ENCODE peak calls at places on chromosomes 3 and 15, in seven cellular contexts. P, U, I, A, G, M and F are unnamed samples.
A peak's percentile ranks its signal among the peaks of the same experiment; 100 is the strongest.

GRCh38 chr15:90819390-90819789 is 49.0 kb upstream of the FURIN start:
- DNase-seq in P (no peak), U (no peak), I (no peak), A (no peak), G (no peak), M (no peak), F (peak; percentile 48)

GRCh38 chr15:40323953-40324937 is 753 bp downstream of the INAFM2 start:
- DNase-seq in P (no peak), U (peak; percentile 72), I (no peak), A (peak; percentile 55), G (no peak), M (peak; percentile 74), F (peak; percentile 36)

GRCh38 chr3:193870376-193871092 is 265.4 kb upstream of the HES1 start:
- DNase-seq in P (peak; percentile 58), U (no peak), I (no peak), A (no peak), G (no peak), M (no peak), F (no peak)

GRCh38 chr3:176789281-176789705 is 408.0 kb downstream of the TBL1XR1 start:
- DNase-seq in P (no peak), U (no peak), I (no peak), A (no peak), G (no peak), M (no peak), F (no peak)

GRCh38 chr3:9508781-9509180 is 44.8 kb downstream of the LHFPL4 start:
- DNase-seq in P (peak; percentile 66), U (no peak), I (no peak), A (peak; percentile 61), G (no peak), M (no peak), F (no peak)

GRCh38 chr15:59550520-59550919 is 61.1 kb upstream of the GCNT3 start:
- DNase-seq in P (no peak), U (no peak), I (no peak), A (no peak), G (no peak), M (no peak), F (no peak)

GRCh38 chr3:113212155-113212844 is 943 bp downstream of the BOC start:
- DNase-seq in P (no peak), U (peak; percentile 73), I (peak; percentile 50), A (peak; percentile 46), G (no peak), M (no peak), F (no peak)

GRCh38 chr3:195224156-195224979 is 46.6 kb downstream of the XXYLT1 start:
- DNase-seq in P (no peak), U (peak; percentile 34), I (peak; percentile 15), A (no peak), G (peak; percentile 40), M (no peak), F (no peak)

GRCh38 chr3:98855811-98856400 is 45.6 kb downstream of the DCBLD2 start:
- DNase-seq in P (no peak), U (no peak), I (no peak), A (no peak), G (no peak), M (no peak), F (no peak)

GRCh38 chr3:102087236-102087635 is 237.9 kb downstream of the NFKBIZ start:
- DNase-seq in P (no peak), U (no peak), I (no peak), A (no peak), G (no peak), M (no peak), F (no peak)

GRCh38 chr3:129119365-129120100 is 2.1 kb downstream of the RAB43 start:
- DNase-seq in P (no peak), U (no peak), I (no peak), A (no peak), G (peak; percentile 63), M (peak; percentile 49), F (no peak)

GRCh38 chr3:114639171-114639570 is 345.3 kb downstream of the TIGIT start:
- DNase-seq in P (no peak), U (no peak), I (no peak), A (peak; percentile 34), G (no peak), M (no peak), F (no peak)

GRCh38 chr3:154792828-154793227 is 287.3 kb upstream of the MME start:
- DNase-seq in P (no peak), U (no peak), I (no peak), A (no peak), G (no peak), M (no peak), F (no peak)

GRCh38 chr15:99168601-99169580 is 64.0 kb downstream of the SYNM start:
- DNase-seq in P (no peak), U (no peak), I (no peak), A (no peak), G (no peak), M (no peak), F (no peak)

GRCh38 chr3:151816091-151816604 is 2.2 kb downstream of the AADAC start:
- DNase-seq in P (no peak), U (no peak), I (peak; percentile 34), A (peak; percentile 26), G (no peak), M (no peak), F (no peak)

GRCh38 chr3:42473083-42473932 is 29.1 kb upstream of the VIPR1 start:
- DNase-seq in P (no peak), U (no peak), I (no peak), A (no peak), G (no peak), M (peak; percentile 71), F (no peak)

GRCh38 chr3:133211449-133211848 is 173.3 kb downstream of the TMEM108 start:
- DNase-seq in P (peak; percentile 59), U (no peak), I (no peak), A (peak; percentile 62), G (no peak), M (no peak), F (no peak)

GRCh38 chr3:190862209-190863118 is at the start of gene GMNC:
- DNase-seq in P (peak; percentile 91), U (peak; percentile 92), I (peak; percentile 62), A (peak; percentile 80), G (no peak), M (peak; percentile 88), F (peak; percentile 84)

GRCh38 chr3:73917643-73918042 is 292.9 kb upstream of the PDZRN3 start:
- DNase-seq in P (no peak), U (no peak), I (no peak), A (no peak), G (no peak), M (no peak), F (no peak)

GRCh38 chr3:12501360-12502020 is 17.2 kb downstream of the TSEN2 start:
- DNase-seq in P (no peak), U (no peak), I (no peak), A (no peak), G (no peak), M (no peak), F (no peak)

GRCh38 chr3:131544557-131544956 is 41.8 kb upstream of the MRPL3 start:
- DNase-seq in P (no peak), U (no peak), I (no peak), A (no peak), G (no peak), M (no peak), F (no peak)

GRCh38 chr3:32283304-32283703 is 44.8 kb downstream of the CMTM8 start:
- DNase-seq in P (no peak), U (peak; percentile 64), I (peak; percentile 16), A (no peak), G (no peak), M (no peak), F (peak; percentile 78)

GRCh38 chr15:84883433-84883832 is 1.0 kb upstream of the SLC28A1 start:
- DNase-seq in P (no peak), U (no peak), I (no peak), A (no peak), G (no peak), M (no peak), F (no peak)

GRCh38 chr15:35134269-35134668 is 49.2 kb upstream of the NANOGP8 start:
- DNase-seq in P (no peak), U (no peak), I (no peak), A (no peak), G (no peak), M (no peak), F (no peak)
- TF ChIP-seq CTCF in P (no peak), U (no peak), I (no peak), A (no peak), G (no peak), M (no peak), F (no peak)

DNA sequence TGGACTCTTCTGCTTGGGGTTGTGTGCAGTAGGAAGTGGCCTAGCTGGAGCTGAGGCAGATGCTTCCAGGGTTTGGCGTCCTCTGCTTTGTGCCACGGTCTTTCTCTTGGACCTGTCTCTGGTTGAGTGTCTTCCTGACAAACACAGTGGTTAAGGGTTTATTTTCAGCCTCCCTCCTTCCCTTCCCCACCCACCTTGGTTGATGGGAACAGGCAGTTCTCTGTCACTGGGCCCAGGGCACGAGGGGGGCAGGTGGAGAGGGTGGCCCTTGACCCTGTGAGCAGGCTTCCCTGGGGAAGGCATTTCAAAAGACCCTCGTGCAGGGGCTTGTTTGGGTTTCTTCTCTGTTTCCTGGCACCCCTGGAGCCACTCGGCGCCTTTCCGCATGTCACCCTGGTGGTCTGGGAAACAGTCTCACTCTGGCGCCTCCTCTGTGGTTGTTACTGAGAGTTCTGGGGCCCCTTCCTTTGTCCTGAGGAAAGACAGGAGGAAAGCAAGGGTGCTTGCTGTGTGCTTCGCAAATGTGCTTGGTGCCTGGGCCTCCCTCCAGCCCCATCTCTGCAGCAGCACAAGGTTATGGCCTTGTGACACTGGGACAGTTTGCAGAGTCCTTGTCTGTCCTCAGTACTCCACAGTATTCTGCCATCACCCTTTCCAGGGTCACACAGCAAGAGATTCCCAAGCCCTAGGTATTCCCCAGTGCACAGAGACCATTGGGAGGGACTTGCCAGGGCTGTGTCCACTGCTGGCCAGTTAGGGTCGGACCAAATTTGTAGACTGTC is 10.3 kb upstream of the STAB1 start:
- DNase-seq in P (no peak), U (no peak), I (no peak), A (no peak), G (no peak), M (no peak), F (no peak)
- H3K4me1 ChIP-seq in P (no peaks in the 10 kb centered on the region), U (peaks cover 23% of the 10 kb centered on the region), I (peaks cover 8% of the 10 kb centered on the region), A (no peaks in the 10 kb centered on the region), G (no peaks in the 10 kb centered on the region), M (peaks cover 27% of the 10 kb centered on the region), F (peaks cover 39% of the 10 kb centered on the region)

GRCh38 chr15:78711638-78712037 is 70.6 kb upstream of the CHRNB4 start:
- DNase-seq in P (no peak), U (no peak), I (no peak), A (no peak), G (peak; percentile 7), M (no peak), F (no peak)

GRCh38 chr15:78708713-78709112 is 67.7 kb upstream of the CHRNB4 start:
- DNase-seq in P (no peak), U (no peak), I (no peak), A (no peak), G (no peak), M (no peak), F (no peak)

GRCh38 chr15:78712797-78713515 is 71.9 kb upstream of the CHRNB4 start:
- DNase-seq in P (no peak), U (no peak), I (no peak), A (no peak), G (peak; percentile 17), M (no peak), F (no peak)

GRCh38 chr15:78714890-78715289 is 73.9 kb upstream of the CHRNB4 start:
- DNase-seq in P (no peak), U (no peak), I (no peak), A (no peak), G (no peak), M (no peak), F (no peak)

GRCh38 chr15:78709263-78709882 is 68.4 kb upstream of the CHRNB4 start:
- DNase-seq in P (peak; percentile 86), U (peak; percentile 81), I (peak; percentile 56), A (peak; percentile 85), G (peak; percentile 76), M (peak; percentile 82), F (peak; percentile 71)
- TF ChIP-seq CTCF in P (peak; percentile 87), U (peak; percentile 85), I (peak; percentile 83), A (peak; percentile 80), G (peak; percentile 76), M (peak; percentile 86), F (peak; percentile 89)

GRCh38 chr3:30656624-30657141 is 50.3 kb downstream of the TGFBR2 start:
- DNase-seq in P (no peak), U (no peak), I (no peak), A (no peak), G (no peak), M (no peak), F (no peak)
- H3K4me1 ChIP-seq in P (peaks cover 17% of the 10 kb centered on the region), U (peaks cover 41% of the 10 kb centered on the region), I (peaks cover 12% of the 10 kb centered on the region), A (peaks cover 21% of the 10 kb centered on the region), G (peaks cover 99% of the 10 kb centered on the region), M (peaks cover 78% of the 10 kb centered on the region), F (peaks cover 82% of the 10 kb centered on the region)